ENCODE peak calls at places on chromosome 10, in seven cellular contexts. E is body of pancreas, A is left ventricle myocardium inferior, F is tibial artery, Y is mammary epithelial cell, S is heart left ventricle, W is Panc1. I is an unnamed sample. For H3K9me3, the result is how much of the 10 kb centered on the place peaks cover.

GRCh38 chr10:66837335-66837734 is 88.5 kb upstream of the LRRTM3 start:
- DNase-seq in Y (no peak), F (no peak), S (no peak), A (no peak), W (no peak), E (no peak), I (no peak)

GRCh38 chr10:103648951-103649532 is 155.5 kb downstream of the NEURL1 start:
- DNase-seq in Y (no peak), F (peak), W (no peak), S (no peak), E (peak), A (no peak), I (no peak)

GRCh38 chr10:91907033-91907594 is 2.2 kb downstream of the FGFBP3 start:
- DNase-seq in E (no peak), S (no peak), Y (no peak), W (no peak), A (no peak), F (no peak), I (no peak)

GRCh38 chr10:17161788-17162187 is 32.2 kb upstream of the CUBN start:
- DNase-seq in W (no peak), S (no peak), A (no peak), E (no peak), Y (no peak), F (no peak), I (no peak)

GRCh38 chr10:78011065-78011464 is 18.2 kb downstream of the POLR3A start:
- DNase-seq in Y (no peak), F (no peak), W (no peak), E (no peak), S (no peak), A (no peak), I (no peak)

GRCh38 chr10:91519899-91520514 is 109.9 kb downstream of the HECTD2 start:
- DNase-seq in S (no peak), E (peak), A (no peak), Y (no peak), F (no peak), W (no peak), I (no peak)

GRCh38 chr10:115129752-115130151 is 36.6 kb downstream of the ATRNL1 start:
- DNase-seq in W (peak), E (no peak), F (no peak), A (no peak), Y (peak), S (no peak), I (no peak)

GRCh38 chr10:15169555-15170407 is 1.3 kb upstream of the NMT2 start:
- DNase-seq in A (no peak), E (peak), S (no peak), Y (no peak), W (no peak), F (no peak), I (no peak)

GRCh38 chr10:116113721-116114501 is 159.1 kb downstream of the GFRA1 start:
- DNase-seq in F (no peak), S (no peak), A (no peak), E (no peak), W (no peak), Y (peak), I (no peak)

GRCh38 chr10:110524864-110525242 is 27.1 kb downstream of the DUSP5 start:
- DNase-seq in E (no peak), S (no peak), Y (no peak), A (no peak), F (no peak), W (no peak), I (no peak)

GRCh38 chr10:11058965-11059364 is 41.3 kb downstream of the CELF2 start:
- DNase-seq in E (no peak), F (no peak), A (no peak), Y (no peak), S (no peak), W (no peak), I (no peak)

GRCh38 chr10:125149278-125150047 is 10.9 kb downstream of the CTBP2 start:
- DNase-seq in S (peak), A (peak), F (peak), Y (peak), E (peak), W (peak), I (peak)

GRCh38 chr10:10787586-10787985 is 230.1 kb upstream of the CELF2 start:
- DNase-seq in F (no peak), W (no peak), A (no peak), E (no peak), S (no peak), Y (no peak), I (no peak)

GRCh38 chr10:86288695-86289576 is 77.7 kb downstream of the GRID1 start:
- DNase-seq in E (peak), Y (no peak), W (no peak), F (peak), S (no peak), A (no peak), I (no peak)

GRCh38 chr10:133309111-133309719 is 501 bp downstream of the ZNF511 start:
- DNase-seq in S (peak), E (peak), Y (peak), A (peak), W (no peak), F (peak), I (peak)

GRCh38 chr10:15842493-15843169 is 17.7 kb downstream of the MINDY3 start:
- DNase-seq in E (no peak), S (no peak), W (no peak), F (no peak), A (no peak), Y (no peak), I (no peak)

GRCh38 chr10:44952779-44953231 is 6.8 kb upstream of the RASSF4 start:
- DNase-seq in S (no peak), W (no peak), Y (no peak), A (no peak), E (no peak), F (peak), I (no peak)

GRCh38 chr10:100146398-100146797 is 39.4 kb downstream of the ERLIN1 start:
- DNase-seq in F (no peak), E (no peak), A (no peak), Y (no peak), S (no peak), W (no peak), I (no peak)

GRCh38 chr10:10786334-10787090 is 231.2 kb upstream of the CELF2 start:
- DNase-seq in S (no peak), A (no peak), F (no peak), E (no peak), W (no peak), Y (peak), I (no peak)

GRCh38 chr10:78555128-78555527 is 513.6 kb upstream of the ZMIZ1 start:
- DNase-seq in Y (no peak), A (no peak), F (no peak), E (no peak), W (no peak), S (no peak), I (no peak)

GRCh38 chr10:91163269-91163708 is 57.2 kb upstream of the PCGF5 start:
- DNase-seq in S (peak), E (peak), Y (peak), W (no peak), F (peak), A (peak), I (peak)

GRCh38 chr10:79424221-79425073 is 21.0 kb downstream of the ZCCHC24 start:
- DNase-seq in W (no peak), F (no peak), A (peak), Y (no peak), E (peak), S (peak), I (peak)

GRCh38 chr10:178208-178607 is 43.0 kb downstream of the ZMYND11 start:
- DNase-seq in A (no peak), Y (peak), W (peak), F (no peak), E (no peak), S (no peak), I (no peak)

GRCh38 chr10:33813871-33814270 is 479.4 kb upstream of the NRP1 start:
- DNase-seq in E (no peak), W (no peak), Y (no peak), S (no peak), A (no peak), F (no peak), I (no peak)

GRCh38 chr10:86876748-86877147 is 80.7 kb downstream of the MMRN2 start:
- DNase-seq in S (no peak), E (no peak), A (no peak), W (no peak), F (no peak), Y (no peak), I (no peak)

GRCh38 chr10:69179089-69179742 is 818 bp upstream of the SUPV3L1 start:
- DNase-seq in W (no peak), Y (no peak), F (no peak), E (no peak), A (no peak), S (no peak), I (no peak)

GRCh38 chr10:17174626-17175025 is 26.8 kb downstream of the TRDMT1 start:
- DNase-seq in A (no peak), W (no peak), E (no peak), F (no peak), Y (no peak), S (no peak), I (no peak)

GRCh38 chr10:131743190-131744151 is 157.3 kb upstream of the PPP2R2D start:
- DNase-seq in F (peak), W (no peak), E (no peak), A (no peak), Y (no peak), S (no peak), I (peak)

GRCh38 chr10:26859241-26860025 is 1.3 kb downstream of the ABI1 start:
- DNase-seq in W (no peak), S (no peak), E (no peak), Y (no peak), F (no peak), A (no peak), I (no peak)

GRCh38 chr10:32004161-32004591 is 52.0 kb downstream of the KIF5B start:
- DNase-seq in W (no peak), Y (no peak), A (peak), F (no peak), S (no peak), E (peak), I (no peak)

GRCh38 chr10:106705576-106706526 is 458.7 kb downstream of the SORCS1 start:
- DNase-seq in A (peak), F (no peak), S (no peak), W (peak), Y (peak), E (peak), I (no peak)

GRCh38 chr10:96842896-96843723 is 11.0 kb downstream of the LCOR start:
- DNase-seq in Y (no peak), E (no peak), A (no peak), S (no peak), W (no peak), F (no peak), I (no peak)

GRCh38 chr10:88095291-88095721 is 231.9 kb downstream of the PTEN start:
- DNase-seq in F (no peak), S (no peak), A (no peak), W (no peak), Y (peak), E (no peak), I (no peak)

DNA sequence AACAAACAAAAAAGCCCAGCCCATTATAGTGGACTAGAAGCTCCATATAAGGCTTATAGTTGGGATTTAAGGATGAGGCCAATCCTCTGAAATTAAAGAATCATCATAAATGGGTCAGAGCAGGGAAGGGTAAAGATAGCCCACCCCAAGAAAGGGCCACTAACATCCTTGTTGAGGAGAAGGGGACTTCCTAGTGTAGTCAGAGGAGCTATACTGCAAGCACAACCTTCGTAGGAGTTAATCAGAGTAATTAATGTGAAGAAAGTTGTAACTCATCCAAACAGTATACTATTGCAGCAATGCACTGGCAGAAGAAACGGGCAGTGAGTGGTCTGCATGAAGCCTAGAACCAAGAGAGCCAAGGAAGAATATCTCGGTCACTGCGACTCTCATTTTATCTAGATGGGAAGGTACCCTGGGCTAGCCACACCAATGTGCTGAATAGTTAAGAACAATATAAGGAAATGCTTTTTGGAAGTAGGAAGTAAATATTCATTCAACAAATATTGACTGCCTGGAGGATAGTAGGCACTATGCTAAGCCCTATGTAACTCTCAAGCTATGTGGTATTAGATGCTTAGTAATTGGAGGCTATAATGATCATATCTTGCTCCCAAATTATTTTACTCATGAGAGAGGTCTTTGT is 13.3 kb downstream of the OTUD1 start:
- DNase-seq in S (no peak), Y (no peak), F (no peak), W (no peak), E (no peak), A (no peak), I (no peak)
- H3K27ac ChIP-seq in S (peak), Y (no peak), F (no peak), W (no peak), E (no peak), A (peak), I (peak)

DNA sequence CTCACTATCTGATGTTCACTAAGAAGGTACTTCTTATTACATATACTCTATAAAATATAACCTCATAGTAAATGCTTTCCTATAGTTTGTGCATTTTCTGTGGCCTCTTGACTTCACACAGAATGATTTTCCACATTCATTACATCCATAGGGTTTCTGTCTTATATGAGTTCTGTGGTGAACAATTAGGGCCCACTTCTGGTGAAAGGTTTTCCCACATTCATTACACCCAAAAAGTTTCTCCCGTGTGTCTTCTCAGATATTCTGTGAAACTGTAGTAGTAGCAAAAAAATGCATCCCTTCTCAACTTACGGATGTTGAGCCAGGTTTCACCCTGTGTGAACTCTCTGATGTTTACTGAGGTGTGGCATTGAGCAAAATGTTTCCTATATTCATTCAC is 119.3 kb downstream of the ZNF33B start:
- DNase-seq in A (no peak), E (no peak), W (no peak), F (no peak), Y (no peak), S (no peak), I (no peak)
- H3K9me3 ChIP-seq in A (half or more), E (under half), W (half or more), F (half or more), Y (half or more), S (half or more), I (under half)

DNA sequence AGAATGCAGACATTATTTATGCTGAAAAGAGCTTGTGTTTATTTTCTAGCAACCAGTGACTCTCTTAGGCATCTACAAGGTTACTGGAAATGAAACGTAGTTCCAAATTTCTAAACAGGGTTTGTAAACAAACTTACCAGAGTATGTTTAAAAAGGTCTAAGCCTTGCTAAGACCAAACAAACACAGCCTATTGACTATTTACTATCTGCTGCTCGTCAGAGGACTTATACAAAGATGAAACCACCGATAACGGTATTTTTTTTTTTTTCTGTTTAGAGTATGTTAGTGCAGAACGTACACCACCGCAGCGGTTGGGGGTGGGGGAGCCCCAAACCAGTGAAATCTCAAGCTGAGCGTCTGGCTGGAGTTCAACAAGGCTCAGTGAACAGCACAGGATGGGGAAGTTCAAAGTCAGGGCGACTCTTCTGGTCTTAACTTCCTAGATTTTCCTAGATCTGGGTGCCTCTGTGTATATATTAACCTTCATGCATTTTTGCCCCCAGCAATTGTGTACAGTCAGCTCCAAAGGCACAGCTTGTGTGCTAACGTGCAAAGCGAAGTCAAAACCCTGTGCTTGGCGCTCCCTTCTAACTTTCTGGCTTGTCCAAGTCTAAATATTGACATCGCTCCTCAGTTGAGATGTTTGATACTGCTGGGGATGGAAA is 1.2 kb downstream of the RHOBTB1 start:
- DNase-seq in Y (no peak), W (no peak), E (peak), S (peak), A (peak), F (peak), I (peak)
- H3K27ac ChIP-seq in Y (no peak), W (no peak), E (peak), S (peak), A (peak), F (peak), I (peak)

DNA sequence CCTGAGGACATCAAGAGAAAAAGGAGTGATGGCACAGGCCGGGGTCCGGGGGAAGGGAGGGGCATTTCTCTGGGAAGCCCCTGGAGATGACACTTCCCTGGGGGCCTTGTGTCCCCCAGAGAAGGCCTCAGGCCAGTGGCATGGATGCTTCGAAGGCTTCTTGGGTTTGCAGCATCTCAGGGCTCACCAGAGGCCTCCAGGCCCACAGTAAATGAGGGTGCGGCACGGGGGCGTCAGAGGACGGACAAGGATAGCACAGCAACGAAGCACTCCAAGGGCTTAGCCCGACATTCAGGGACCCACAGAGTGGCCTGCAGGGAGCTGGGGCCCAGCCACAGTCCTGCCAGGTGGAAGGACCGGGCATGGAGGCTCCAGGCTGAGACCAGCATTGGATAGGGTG is 71.6 kb downstream of the ADARB2 start:
- DNase-seq in Y (no peak), S (no peak), A (no peak), E (no peak), F (no peak), W (no peak), I (no peak)
- H3K9me3 ChIP-seq in Y (under half), S (under half), A (under half), E (under half), F (under half), W (under half), I (under half)

GRCh38 chr10:3067859-3068179 is 471 bp downstream of the PFKP start:
- DNase-seq in F (no peak), Y (no peak), W (no peak), A (no peak), E (no peak), S (no peak), I (no peak)

GRCh38 chr10:3068201-3068967 is 1.0 kb downstream of the PFKP start:
- DNase-seq in Y (peak), A (peak), F (peak), E (peak), W (no peak), S (peak), I (peak)

GRCh38 chr10:3071405-3072198 is 4.3 kb downstream of the PFKP start:
- DNase-seq in S (no peak), W (peak), A (no peak), Y (peak), F (no peak), E (no peak), I (no peak)

GRCh38 chr10:3068968-3069737 is 1.8 kb downstream of the PFKP start:
- DNase-seq in A (no peak), Y (no peak), E (no peak), S (peak), F (no peak), W (no peak), I (no peak)

DNA sequence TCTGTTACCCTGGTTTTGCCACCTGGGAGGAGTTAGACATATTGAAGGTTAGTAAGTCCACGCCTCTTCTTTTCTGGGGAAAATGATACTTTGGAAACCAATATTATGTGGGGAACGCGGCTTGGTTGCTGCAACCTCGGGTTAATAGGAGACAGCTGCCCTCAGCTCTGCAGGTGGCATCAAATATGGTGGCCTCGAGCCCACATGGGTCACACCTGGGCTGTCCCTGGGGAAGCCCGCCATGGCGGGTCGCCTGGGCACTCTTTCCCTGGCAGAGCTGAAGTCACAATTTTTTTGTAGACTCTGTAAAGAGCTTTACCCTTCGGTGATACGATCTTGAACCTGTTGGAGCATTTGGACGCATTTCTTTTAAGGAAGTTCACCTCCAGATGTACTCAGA is 2.5 kb downstream of the PFKP start:
- DNase-seq in E (no peak), Y (no peak), A (no peak), S (no peak), W (no peak), F (no peak), I (no peak)
- H3K27ac ChIP-seq in E (no peak), Y (no peak), A (peak), S (peak), W (peak), F (peak), I (no peak)

GRCh38 chr10:37226524-37226923 is 101.1 kb downstream of the ANKRD30A start:
- DNase-seq in F (no peak), E (no peak), Y (no peak), A (no peak), S (no peak), W (no peak), I (no peak)
- H3K9me3 ChIP-seq in F (under half), E (under half), Y (under half), A (under half), S (under half), W (under half), I (under half)